ENCODE peak calls at places on chromosomes 13 and 19, in nine cellular contexts. X is suprapubic skin, C is tibial nerve, Y is spleen, U is GM12891, N is A549, E is transverse colon, V is upper lobe of left lung, T is uterus. F is an unnamed sample.

GRCh38 chr13:32023096-32023495 is 8.5 kb upstream of the FRY start:
- DNase-seq in X (no peak), C (no peak), Y (no peak), U (no peak), N (no peak), E (no peak), V (no peak), T (no peak), F (no peak)

GRCh38 chr19:33988601-33989000 is 183.7 kb upstream of the LSM14A start:
- DNase-seq in X (no peak), C (no peak), Y (no peak), U (no peak), N (no peak), E (no peak), V (no peak), T (no peak), F (no peak)

GRCh38 chr19:45376045-45376724 is 5.8 kb upstream of the ERCC2 start:
- DNase-seq in X (no peak), C (peak), Y (no peak), U (no peak), N (peak), E (no peak), V (no peak), T (peak), F (no peak)

GRCh38 chr19:43353606-43354304 is at the start of gene CD177:
- DNase-seq in X (no peak), C (no peak), Y (no peak), U (no peak), N (no peak), E (no peak), V (no peak), T (no peak), F (no peak)

GRCh38 chr19:53864308-53864836 is 3.3 kb upstream of the MYADM start:
- DNase-seq in X (no peak), C (no peak), Y (no peak), U (no peak), N (peak), E (peak), V (no peak), T (no peak), F (no peak)

GRCh38 chr13:85386424-85386823 is 412.8 kb downstream of the SLITRK6 start:
- DNase-seq in X (no peak), C (no peak), Y (no peak), U (no peak), N (no peak), E (no peak), V (no peak), T (no peak), F (no peak)

GRCh38 chr13:40233731-40234195 is 432.7 kb downstream of the FOXO1 start:
- DNase-seq in X (no peak), C (no peak), Y (no peak), U (no peak), N (no peak), E (no peak), V (no peak), T (peak), F (no peak)

GRCh38 chr19:43789029-43789428 is 8.3 kb upstream of the KCNN4 start:
- DNase-seq in X (no peak), C (no peak), Y (no peak), U (no peak), N (no peak), E (no peak), V (no peak), T (no peak), F (no peak)

GRCh38 chr13:97749174-97749573 is 204.3 kb upstream of the IPO5 start:
- DNase-seq in X (no peak), C (no peak), Y (no peak), U (no peak), N (peak), E (no peak), V (no peak), T (no peak), F (no peak)

GRCh38 chr13:106401081-106401480 is 134.4 kb downstream of the EFNB2 start:
- DNase-seq in X (no peak), C (no peak), Y (no peak), U (no peak), N (no peak), E (no peak), V (no peak), T (no peak), F (no peak)

GRCh38 chr19:55679343-55680257 is 4.6 kb downstream of the EPN1 start:
- DNase-seq in X (no peak), C (no peak), Y (no peak), U (no peak), N (no peak), E (no peak), V (no peak), T (no peak), F (no peak)

GRCh38 chr19:41694831-41695635 is 7.0 kb upstream of the CEACAM7 start:
- DNase-seq in X (no peak), C (no peak), Y (peak), U (no peak), N (no peak), E (peak), V (no peak), T (no peak), F (no peak)

GRCh38 chr13:48156466-48156865 is 61.6 kb upstream of the MED4 start:
- DNase-seq in X (peak), C (no peak), Y (peak), U (no peak), N (no peak), E (peak), V (peak), T (no peak), F (no peak)

GRCh38 chr19:38433268-38433733 is at the start of gene RYR1:
- DNase-seq in X (no peak), C (peak), Y (peak), U (peak), N (peak), E (peak), V (peak), T (no peak), F (peak)
- TF ChIP-seq POLR2A in X (no peak), C (no peak), Y (no peak), U (no peak), N (no peak), E (no peak), V (no peak), T (no peak), F (no peak)

GRCh38 chr19:6807291-6807690 is 34.8 kb downstream of the VAV1 start:
- DNase-seq in X (no peak), C (no peak), Y (no peak), U (no peak), N (no peak), E (no peak), V (no peak), T (no peak), F (no peak)

GRCh38 chr19:6809262-6809661 is 36.8 kb downstream of the VAV1 start:
- DNase-seq in X (no peak), C (no peak), Y (no peak), U (no peak), N (no peak), E (no peak), V (no peak), T (no peak), F (no peak)

GRCh38 chr19:6806488-6806887 is 34.0 kb downstream of the VAV1 start:
- DNase-seq in X (no peak), C (no peak), Y (no peak), U (no peak), N (no peak), E (no peak), V (no peak), T (no peak), F (no peak)

GRCh38 chr19:6811378-6811777 is 38.9 kb downstream of the VAV1 start:
- DNase-seq in X (no peak), C (no peak), Y (no peak), U (no peak), N (no peak), E (no peak), V (no peak), T (no peak), F (no peak)

DNA sequence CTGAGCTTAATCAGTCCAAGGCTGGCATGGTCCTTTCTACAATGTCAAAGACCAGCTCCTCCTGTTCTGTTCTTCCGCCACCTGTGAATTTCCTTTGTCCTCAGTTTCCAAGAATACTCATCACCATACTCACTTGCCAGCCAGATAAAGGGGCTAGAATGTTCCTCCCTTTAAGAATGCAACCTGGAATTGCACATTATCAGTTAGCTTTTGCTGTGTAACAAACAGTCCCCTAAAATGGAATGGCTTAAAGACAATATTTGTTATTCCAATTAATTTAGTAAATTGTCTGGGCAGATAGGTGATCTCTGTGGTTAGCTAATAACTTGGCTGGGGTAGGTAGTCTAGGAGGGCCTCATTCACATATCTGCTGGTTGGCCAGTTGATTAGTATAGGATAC is 36.0 kb downstream of the VAV1 start:
- DNase-seq in X (no peak), C (no peak), Y (no peak), U (no peak), N (no peak), E (no peak), V (no peak), T (no peak), F (no peak)
- TF ChIP-seq POLR2A in X (no peak), C (no peak), Y (no peak), U (no peak), N (no peak), E (no peak), V (no peak), T (no peak), F (no peak)

GRCh38 chr19:13795595-13796300 is 505 bp downstream of the ZSWIM4 start:
- DNase-seq in X (no peak), C (no peak), Y (no peak), U (no peak), N (peak), E (no peak), V (peak), T (no peak), F (no peak)

GRCh38 chr19:13797058-13797440 is 1.8 kb downstream of the ZSWIM4 start:
- DNase-seq in X (no peak), C (no peak), Y (no peak), U (no peak), N (no peak), E (no peak), V (no peak), T (no peak), F (no peak)

GRCh38 chr19:13794388-13794751 is 873 bp upstream of the ZSWIM4 start:
- DNase-seq in X (peak), C (peak), Y (peak), U (no peak), N (no peak), E (peak), V (peak), T (peak), F (no peak)

GRCh38 chr19:13796301-13797057 is 1.2 kb downstream of the ZSWIM4 start:
- DNase-seq in X (peak), C (peak), Y (peak), U (no peak), N (peak), E (peak), V (peak), T (peak), F (no peak)

DNA sequence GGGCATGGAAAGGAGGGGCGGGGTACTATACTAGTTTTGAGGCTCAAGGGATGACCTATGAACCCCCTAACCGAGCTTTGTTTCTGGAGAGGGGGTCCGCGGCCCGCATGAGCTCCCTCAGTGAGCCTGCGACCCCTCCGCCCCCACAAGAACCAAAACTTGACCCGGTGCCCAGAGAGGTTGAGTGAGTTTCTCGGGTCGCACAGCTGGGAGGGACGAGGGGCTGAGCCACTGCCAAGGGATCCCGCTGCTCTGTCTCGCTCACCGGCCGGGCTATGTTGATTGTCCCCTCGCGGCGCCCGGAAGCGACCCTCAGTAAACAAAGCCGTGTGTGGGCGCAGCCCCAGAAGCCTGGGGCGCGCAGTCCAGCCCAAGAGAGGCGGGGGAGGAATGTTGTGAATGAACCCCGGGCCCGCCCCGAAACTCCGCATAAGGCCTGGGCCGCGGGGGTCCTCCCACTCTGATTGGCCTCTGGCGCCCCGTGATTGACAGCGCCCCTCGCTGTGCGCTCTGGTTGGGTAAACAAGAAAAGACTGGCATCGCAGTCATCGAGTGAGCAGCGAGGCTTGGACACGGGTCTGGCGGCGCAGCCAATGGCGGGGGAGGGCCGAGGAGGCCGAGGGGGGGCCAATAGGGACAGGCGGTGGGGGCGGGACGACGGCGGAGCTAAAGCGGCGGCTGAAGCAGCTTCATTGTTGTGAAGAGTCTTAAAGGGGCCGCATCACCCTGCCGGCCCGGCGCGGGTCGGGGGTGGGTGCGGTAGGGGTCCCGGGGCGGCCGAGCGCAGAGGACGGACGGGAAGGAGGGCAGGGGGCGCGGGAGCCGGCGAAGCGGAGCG is at the start of gene ZSWIM4:
- DNase-seq in X (peak), C (peak), Y (peak), U (peak), N (peak), E (peak), V (peak), T (peak), F (peak)
- TF ChIP-seq POLR2A in X (no peak), C (no peak), Y (no peak), U (no peak), N (no peak), E (peak), V (peak), T (peak), F (peak)

DNA sequence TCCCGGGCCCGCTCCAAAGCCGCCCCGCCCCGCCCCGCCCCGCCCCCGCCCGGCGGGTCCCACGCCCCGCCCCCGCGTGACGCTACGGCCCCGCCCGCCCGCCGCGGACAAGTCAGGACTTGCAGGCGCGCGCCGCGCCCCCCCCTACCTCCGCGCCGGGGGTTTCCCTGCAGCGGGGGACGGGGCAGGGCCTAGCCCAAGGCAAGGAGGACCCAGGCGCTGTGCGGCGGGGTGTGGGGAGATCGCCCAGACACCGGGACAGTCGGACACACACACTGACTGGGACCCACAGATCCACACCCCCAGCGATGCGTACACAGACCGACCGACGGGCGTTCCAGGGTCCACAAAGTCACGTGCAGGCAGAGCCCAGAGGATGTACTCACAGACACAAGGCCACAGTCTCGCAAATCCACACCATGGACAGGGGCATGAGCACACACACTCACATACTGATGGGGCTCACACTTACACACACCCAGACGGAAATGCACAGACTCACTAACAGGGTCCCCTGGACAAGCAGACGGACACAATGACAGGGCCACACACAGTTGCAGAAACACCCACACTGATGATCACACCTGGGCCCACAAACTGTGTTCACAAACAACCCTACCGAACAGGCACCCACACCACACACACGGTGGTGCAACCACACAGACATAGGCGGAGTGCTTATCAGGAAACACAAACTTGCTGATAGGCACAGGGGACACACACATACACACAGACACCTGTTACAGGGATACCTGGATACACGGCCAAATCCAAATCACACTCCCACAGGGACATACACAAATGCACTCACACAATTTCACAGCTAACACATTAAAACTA is 436 bp upstream of the BBC3 start:
- DNase-seq in X (peak), C (peak), Y (peak), U (peak), N (peak), E (peak), V (peak), T (peak), F (peak)
- TF ChIP-seq POLR2A in X (no peak), C (no peak), Y (no peak), U (peak), N (no peak), E (peak), V (peak), T (no peak), F (peak)

GRCh38 chr13:23620613-23621315 is 50.6 kb downstream of the TNFRSF19 start:
- DNase-seq in X (no peak), C (no peak), Y (no peak), U (no peak), N (no peak), E (no peak), V (no peak), T (no peak), F (no peak)
- TF ChIP-seq POLR2A in X (no peak), C (no peak), Y (no peak), U (no peak), N (no peak), E (no peak), V (no peak), T (no peak), F (no peak)

GRCh38 chr13:113403255-113404104 is 39.5 kb upstream of the GRTP1 start:
- DNase-seq in X (no peak), C (no peak), Y (no peak), U (no peak), N (no peak), E (no peak), V (no peak), T (no peak), F (no peak)

GRCh38 chr13:113404366-113404722 is 40.4 kb upstream of the GRTP1 start:
- DNase-seq in X (no peak), C (no peak), Y (no peak), U (no peak), N (no peak), E (no peak), V (no peak), T (no peak), F (no peak)

GRCh38 chr13:113406321-113407102 is 42.6 kb upstream of the GRTP1 start:
- DNase-seq in X (peak), C (no peak), Y (peak), U (no peak), N (no peak), E (no peak), V (no peak), T (peak), F (no peak)

GRCh38 chr13:113405481-113406300 is 41.8 kb upstream of the GRTP1 start:
- DNase-seq in X (peak), C (no peak), Y (peak), U (no peak), N (no peak), E (no peak), V (no peak), T (peak), F (no peak)

GRCh38 chr13:113404723-113405471 is 41.0 kb upstream of the GRTP1 start:
- DNase-seq in X (peak), C (no peak), Y (no peak), U (no peak), N (no peak), E (no peak), V (no peak), T (no peak), F (no peak)
- TF ChIP-seq POLR2A in X (no peak), C (no peak), Y (no peak), U (no peak), N (no peak), E (no peak), V (no peak), T (no peak), F (no peak)

GRCh38 chr19:9538183-9539058 is at the start of gene ZNF426:
- DNase-seq in X (peak), C (peak), Y (peak), U (peak), N (peak), E (peak), V (peak), T (peak), F (peak)
- TF ChIP-seq POLR2A in X (peak), C (no peak), Y (no peak), U (peak), N (no peak), E (peak), V (peak), T (no peak), F (peak)

GRCh38 chr13:100710176-100710575 is 35.6 kb upstream of the TMTC4 start:
- DNase-seq in X (no peak), C (no peak), Y (no peak), U (no peak), N (no peak), E (no peak), V (no peak), T (no peak), F (no peak)
- TF ChIP-seq POLR2A in X (no peak), C (no peak), Y (no peak), U (no peak), N (no peak), E (no peak), V (no peak), T (no peak), F (no peak)

GRCh38 chr13:93341517-93341916 is 114.9 kb downstream of the GPC6 start:
- DNase-seq in X (no peak), C (no peak), Y (no peak), U (no peak), N (no peak), E (no peak), V (no peak), T (no peak), F (no peak)

GRCh38 chr13:93336733-93337132 is 110.1 kb downstream of the GPC6 start:
- DNase-seq in X (no peak), C (no peak), Y (no peak), U (no peak), N (no peak), E (no peak), V (no peak), T (no peak), F (no peak)

GRCh38 chr13:93338030-93338429 is 111.4 kb downstream of the GPC6 start:
- DNase-seq in X (no peak), C (no peak), Y (no peak), U (no peak), N (no peak), E (no peak), V (no peak), T (no peak), F (no peak)

GRCh38 chr13:93339550-93339949 is 112.9 kb downstream of the GPC6 start:
- DNase-seq in X (no peak), C (no peak), Y (no peak), U (no peak), N (no peak), E (no peak), V (no peak), T (no peak), F (no peak)

GRCh38 chr13:93338906-93339305 is 112.3 kb downstream of the GPC6 start:
- DNase-seq in X (no peak), C (no peak), Y (no peak), U (no peak), N (no peak), E (no peak), V (no peak), T (no peak), F (no peak)
- TF ChIP-seq POLR2A in X (no peak), C (no peak), Y (no peak), U (no peak), N (no peak), E (no peak), V (no peak), T (no peak), F (no peak)

GRCh38 chr19:13959962-13960862 is 7.9 kb downstream of the DCAF15 start:
- DNase-seq in X (no peak), C (no peak), Y (no peak), U (peak), N (peak), E (no peak), V (no peak), T (no peak), F (no peak)
- TF ChIP-seq POLR2A in X (no peak), C (no peak), Y (no peak), U (no peak), N (no peak), E (no peak), V (no peak), T (no peak), F (no peak)